ENCODE peak calls at places on chromosome 1, in ten cellular contexts. T, D, U, B, J, A, Z, O, W and P are unnamed samples.

GRCh38 chr1:67401443-67401842 is 28.8 kb downstream of the SERBP1 start:
- DNase-seq in W (no peak), O (no peak), T (no peak), Z (no peak), A (no peak), B (no peak), J (no peak), U (no peak), D (no peak), P (no peak)

GRCh38 chr1:214957330-214958137 is 125.0 kb upstream of the KCNK2 start:
- DNase-seq in O (no peak), B (no peak), A (peak), Z (no peak), U (no peak), D (no peak), W (peak), T (no peak), J (peak), P (no peak)

GRCh38 chr1:18849252-18849651 is 10.2 kb downstream of the TAS1R2 start:
- DNase-seq in W (no peak), Z (no peak), D (no peak), O (no peak), A (no peak), T (no peak), J (no peak), U (no peak), B (no peak), P (no peak)

GRCh38 chr1:30657131-30658013 is 66.0 kb downstream of the MATN1 start:
- DNase-seq in J (peak), T (no peak), B (peak), D (peak), U (no peak), Z (no peak), O (no peak), W (no peak), A (no peak), P (no peak)

GRCh38 chr1:207181838-207182237 is 77.8 kb downstream of the C4BPA start:
- DNase-seq in Z (no peak), J (no peak), B (no peak), W (no peak), O (no peak), A (no peak), D (no peak), U (no peak), T (no peak), P (no peak)

GRCh38 chr1:21022279-21023040 is 154.2 kb downstream of the EIF4G3 start:
- DNase-seq in W (peak), O (no peak), D (peak), U (no peak), A (peak), T (peak), Z (no peak), B (no peak), J (peak), P (no peak)

GRCh38 chr1:201745023-201745422 is 83.9 kb upstream of the IPO9 start:
- DNase-seq in A (peak), Z (no peak), D (no peak), B (no peak), O (no peak), U (no peak), T (no peak), J (peak), W (no peak), P (no peak)

GRCh38 chr1:18739408-18739807 is 108.8 kb downstream of the PAX7 start:
- DNase-seq in J (no peak), B (peak), U (no peak), A (no peak), D (no peak), T (no peak), O (no peak), W (no peak), Z (no peak), P (no peak)

GRCh38 chr1:9426291-9426711 is 113.0 kb upstream of the SLC25A33 start:
- DNase-seq in B (no peak), U (no peak), J (no peak), A (no peak), W (no peak), Z (no peak), O (no peak), D (no peak), T (no peak), P (no peak)

GRCh38 chr1:162292422-162292849 is 84.2 kb downstream of the SPATA46 start:
- DNase-seq in W (no peak), U (no peak), Z (no peak), A (peak), J (peak), D (no peak), B (no peak), T (no peak), O (no peak), P (no peak)

GRCh38 chr1:192887426-192887825 is 78.6 kb downstream of the RGS2 start:
- DNase-seq in B (peak), T (no peak), Z (no peak), J (no peak), W (no peak), D (no peak), U (no peak), O (no peak), A (no peak), P (no peak)

GRCh38 chr1:61241864-61242472 is 159.6 kb downstream of the NFIA start:
- DNase-seq in B (no peak), D (no peak), Z (no peak), O (no peak), W (no peak), T (no peak), J (no peak), A (no peak), U (no peak), P (no peak)

GRCh38 chr1:152654110-152654509 is 9.1 kb upstream of the LCE2D start:
- DNase-seq in U (no peak), J (peak), T (no peak), O (no peak), Z (no peak), B (peak), W (peak), A (peak), D (peak), P (no peak)

GRCh38 chr1:156337052-156337887 is 822 bp downstream of the CCT3 start:
- DNase-seq in A (no peak), W (no peak), O (no peak), T (no peak), J (no peak), U (no peak), D (no peak), B (no peak), Z (no peak), P (no peak)

GRCh38 chr1:96634863-96635262 is 86.7 kb upstream of the PTBP2 start:
- DNase-seq in T (no peak), W (no peak), B (no peak), U (no peak), A (no peak), D (no peak), J (no peak), Z (no peak), O (no peak), P (no peak)

GRCh38 chr1:41431490-41432350 is 52.8 kb downstream of the EDN2 start:
- DNase-seq in T (peak), A (no peak), O (no peak), Z (no peak), J (no peak), B (no peak), D (no peak), U (no peak), W (no peak), P (peak)

GRCh38 chr1:86277909-86278308 is 118.2 kb downstream of the ODF2L start:
- DNase-seq in U (no peak), W (no peak), T (no peak), D (no peak), B (no peak), Z (no peak), O (no peak), J (no peak), A (no peak), P (no peak)

GRCh38 chr1:150161747-150162581 is 12.2 kb downstream of the PLEKHO1 start:
- DNase-seq in A (no peak), O (no peak), Z (no peak), B (no peak), W (no peak), J (no peak), T (no peak), D (no peak), U (no peak), P (no peak)

GRCh38 chr1:31674626-31675025 is 29.2 kb downstream of the COL16A1 start:
- DNase-seq in A (no peak), J (peak), T (no peak), W (no peak), Z (no peak), O (no peak), B (no peak), U (no peak), D (no peak), P (no peak)

GRCh38 chr1:204714861-204715511 is 29.4 kb upstream of the LRRN2 start:
- DNase-seq in O (no peak), J (no peak), D (no peak), T (no peak), B (peak), A (no peak), U (no peak), Z (no peak), W (no peak), P (no peak)

GRCh38 chr1:204080163-204080903 is 7.4 kb downstream of the SOX13 start:
- DNase-seq in O (peak), T (peak), U (peak), B (peak), A (peak), Z (peak), J (peak), W (no peak), D (peak), P (peak)

GRCh38 chr1:228272831-228273571 is 65.2 kb downstream of the OBSCN start:
- DNase-seq in A (no peak), O (no peak), W (no peak), J (no peak), U (no peak), B (peak), D (no peak), T (no peak), Z (peak), P (peak)

GRCh38 chr1:104953555-104953954 is 1203.9 kb downstream of the AMY1C start:
- DNase-seq in Z (no peak), B (no peak), U (no peak), T (no peak), W (no peak), J (no peak), O (no peak), D (no peak), A (no peak), P (no peak)

GRCh38 chr1:159187647-159188374 is 16.4 kb downstream of the CADM3 start:
- DNase-seq in W (no peak), A (no peak), J (no peak), Z (no peak), T (no peak), U (no peak), B (peak), O (no peak), D (no peak), P (no peak)

GRCh38 chr1:46643368-46643775 is 24.8 kb downstream of the ATPAF1 start:
- DNase-seq in O (no peak), D (peak), A (peak), J (peak), B (no peak), W (peak), T (no peak), U (no peak), Z (no peak), P (no peak)

GRCh38 chr1:36178479-36179219 is 22.7 kb downstream of the MAP7D1 start:
- DNase-seq in J (no peak), D (no peak), B (peak), T (no peak), A (no peak), W (no peak), O (no peak), Z (no peak), U (no peak), P (no peak)

GRCh38 chr1:207002731-207003146 is 29.8 kb downstream of the C1orf116 start:
- DNase-seq in A (no peak), B (peak), Z (no peak), D (peak), U (no peak), O (no peak), W (no peak), J (peak), T (no peak), P (no peak)

GRCh38 chr1:65650682-65651081 is 142.0 kb upstream of the PDE4B start:
- DNase-seq in J (no peak), W (no peak), O (no peak), Z (no peak), T (no peak), B (no peak), U (no peak), D (no peak), A (no peak), P (no peak)

GRCh38 chr1:12438349-12438924 is 179.6 kb downstream of the DHRS3 start:
- DNase-seq in O (no peak), D (no peak), Z (no peak), A (no peak), J (no peak), B (no peak), T (no peak), U (no peak), W (no peak), P (no peak)

GRCh38 chr1:52365091-52365745 is 787 bp downstream of the CC2D1B start:
- DNase-seq in Z (peak), T (peak), J (peak), O (no peak), W (peak), B (peak), A (peak), U (no peak), D (peak), P (no peak)

GRCh38 chr1:207017615-207018559 is 14.7 kb downstream of the C1orf116 start:
- DNase-seq in T (peak), U (no peak), Z (no peak), O (no peak), D (no peak), A (no peak), W (no peak), J (no peak), B (no peak), P (no peak)

GRCh38 chr1:7046314-7046713 is 261.1 kb downstream of the CAMTA1 start:
- DNase-seq in Z (no peak), T (peak), U (peak), J (no peak), W (peak), A (peak), B (peak), D (peak), O (no peak), P (peak)

GRCh38 chr1:156266051-156266450 is 16.6 kb downstream of the SMG5 start:
- DNase-seq in Z (no peak), W (no peak), T (no peak), B (no peak), A (no peak), O (no peak), D (no peak), J (no peak), U (no peak), P (no peak)

GRCh38 chr1:44714944-44715571 is 15.9 kb downstream of the RNU5D-1 start:
- DNase-seq in A (peak), U (peak), J (peak), B (peak), W (peak), D (peak), O (peak), T (peak), Z (peak), P (no peak)

GRCh38 chr1:206544562-206545257 is 37.4 kb downstream of the RASSF5 start:
- DNase-seq in B (peak), A (peak), J (no peak), Z (peak), U (peak), T (peak), D (peak), W (no peak), O (peak), P (peak)

GRCh38 chr1:164092603-164093353 is 466.2 kb upstream of the PBX1 start:
- DNase-seq in A (no peak), B (peak), D (no peak), O (no peak), U (no peak), T (no peak), Z (no peak), W (no peak), J (no peak), P (no peak)
- TF ChIP-seq CTCF in A (peak), B (peak), D (no peak), O (no peak), U (no peak), T (no peak), Z (no peak), W (no peak), J (peak), P (no peak)

GRCh38 chr1:115544131-115544530 is 97.6 kb upstream of the VANGL1 start:
- DNase-seq in O (no peak), U (no peak), J (no peak), W (no peak), D (no peak), T (no peak), Z (no peak), B (no peak), A (peak), P (no peak)

GRCh38 chr1:115545791-115546733 is 95.7 kb upstream of the VANGL1 start:
- DNase-seq in O (no peak), D (peak), T (peak), A (peak), B (peak), U (peak), J (peak), W (peak), Z (peak), P (peak)

GRCh38 chr1:115545096-115545720 is 96.6 kb upstream of the VANGL1 start:
- DNase-seq in Z (no peak), B (peak), T (no peak), J (no peak), O (no peak), A (no peak), D (no peak), U (no peak), W (no peak), P (no peak)

GRCh38 chr1:115547661-115548060 is 94.1 kb upstream of the VANGL1 start:
- DNase-seq in O (no peak), B (no peak), Z (no peak), A (no peak), T (no peak), W (no peak), J (no peak), U (no peak), D (no peak), P (no peak)

GRCh38 chr1:115546846-115547245 is 94.9 kb upstream of the VANGL1 start:
- DNase-seq in Z (no peak), A (no peak), D (no peak), J (no peak), T (no peak), W (no peak), B (no peak), U (no peak), O (no peak), P (no peak)
- TF ChIP-seq CTCF in Z (no peak), A (no peak), D (no peak), J (no peak), T (no peak), W (no peak), B (no peak), U (no peak), O (no peak), P (no peak)

GRCh38 chr1:93177991-93178390 is 2.2 kb downstream of the TMED5 start:
- DNase-seq in A (no peak), B (no peak), W (no peak), Z (no peak), D (no peak), J (peak), U (no peak), T (no peak), O (no peak), P (no peak)

GRCh38 chr1:93180723-93181613 is at the start of gene CCDC18:
- DNase-seq in A (peak), T (no peak), O (no peak), Z (no peak), U (no peak), B (no peak), J (peak), W (no peak), D (no peak), P (no peak)

GRCh38 chr1:93178418-93178817 is 1.8 kb downstream of the TMED5 start:
- DNase-seq in A (no peak), J (no peak), T (no peak), B (no peak), O (no peak), D (no peak), W (no peak), U (no peak), Z (no peak), P (no peak)

GRCh38 chr1:93179886-93180722 is at the start of gene TMED5:
- DNase-seq in D (peak), A (peak), W (peak), B (peak), U (peak), T (peak), O (peak), Z (peak), J (peak), P (peak)
- TF ChIP-seq CTCF in D (peak), A (peak), W (no peak), B (peak), U (peak), T (no peak), O (peak), Z (peak), J (peak), P (no peak)

GRCh38 chr1:85224734-85225623 is 24.2 kb upstream of the SYDE2 start:
- DNase-seq in W (no peak), U (peak), D (peak), O (no peak), B (peak), Z (no peak), T (peak), A (no peak), J (peak), P (peak)

GRCh38 chr1:85229574-85230097 is 28.8 kb upstream of the SYDE2 start:
- DNase-seq in U (no peak), D (peak), T (no peak), B (no peak), Z (no peak), W (no peak), A (no peak), O (no peak), J (peak), P (no peak)

GRCh38 chr1:85228952-85229351 is 28.1 kb upstream of the SYDE2 start:
- DNase-seq in B (no peak), T (no peak), U (no peak), O (no peak), W (no peak), J (no peak), A (no peak), Z (no peak), D (no peak), P (no peak)

GRCh38 chr1:85225624-85226380 is 25.0 kb upstream of the SYDE2 start:
- DNase-seq in D (no peak), U (no peak), O (no peak), B (no peak), W (no peak), Z (no peak), J (no peak), A (peak), T (no peak), P (no peak)

GRCh38 chr1:85230305-85230977 is 29.0 kb downstream of the C1orf52 start:
- DNase-seq in Z (no peak), W (no peak), U (no peak), T (no peak), B (peak), D (peak), O (no peak), A (no peak), J (no peak), P (no peak)
- TF ChIP-seq CTCF in Z (no peak), W (peak), U (peak), T (no peak), B (peak), D (peak), O (no peak), A (peak), J (peak), P (no peak)

GRCh38 chr1:166822385-166822784 is 16.9 kb upstream of the POGK start:
- DNase-seq in J (no peak), U (no peak), W (no peak), D (no peak), T (no peak), B (peak), Z (no peak), O (no peak), A (no peak), P (no peak)
- TF ChIP-seq CTCF in J (peak), U (peak), W (peak), D (no peak), T (no peak), B (peak), Z (no peak), O (no peak), A (peak), P (peak)

DNA sequence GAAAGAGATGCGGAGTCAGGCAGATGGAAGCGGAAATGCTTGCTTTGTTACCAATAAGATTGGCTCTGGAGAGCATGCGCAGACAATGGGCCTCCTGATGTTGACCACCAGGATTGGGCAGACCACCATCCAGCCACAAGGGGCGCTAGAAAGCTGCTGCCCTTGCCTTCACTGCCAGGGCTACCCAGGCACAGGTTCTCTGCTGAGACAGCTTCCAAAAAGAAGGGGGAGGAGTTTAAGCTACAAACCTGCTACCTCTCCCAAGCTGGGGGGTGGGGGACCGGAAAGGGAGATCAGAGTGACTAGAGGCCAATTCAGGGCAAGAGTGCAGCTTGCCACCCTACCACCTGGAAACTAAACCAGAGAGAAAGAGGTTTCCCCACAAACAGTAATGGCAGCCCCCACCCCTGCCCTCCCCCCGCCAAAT is 369.7 kb downstream of the RRAGC start:
- DNase-seq in B (peak), J (no peak), D (peak), Z (no peak), T (no peak), A (no peak), W (no peak), U (no peak), O (no peak), P (no peak)
- TF ChIP-seq CTCF in B (peak), J (peak), D (peak), Z (peak), T (no peak), A (peak), W (peak), U (peak), O (peak), P (peak)